ENCODE peak calls at places on chromosomes 7 and 10, in seven cellular contexts. L is IMR-90, F is cardiac muscle cell, M is OCI-LY7, Y is neuronal stem cell, T is stomach, E is H7. O is an unnamed sample. For H3K36me3, the result is how much of the 10 kb centered on the place peaks cover.

GRCh38 chr10:110723224-110723891 is 79.2 kb downstream of the RBM20 start:
- DNase-seq in L (no peak), F (no peak), M (peak), Y (no peak), T (no peak), E (no peak), O (no peak)

GRCh38 chr10:100828744-100829102 is 83.3 kb downstream of the PAX2 start:
- DNase-seq in L (no peak), F (no peak), M (peak), Y (no peak), T (no peak), E (peak), O (no peak)

GRCh38 chr10:24249829-24250415 is 41.0 kb downstream of the KIAA1217 start:
- DNase-seq in L (no peak), F (peak), M (no peak), Y (no peak), T (no peak), E (no peak), O (no peak)

GRCh38 chr7:85103352-85103751 is 83.5 kb downstream of the SEMA3D start:
- DNase-seq in L (no peak), F (peak), M (no peak), Y (no peak), T (no peak), E (no peak), O (peak)

GRCh38 chr7:54921116-54921515 is 97.7 kb upstream of the EGFR start:
- DNase-seq in L (no peak), F (no peak), M (no peak), Y (no peak), T (no peak), E (no peak), O (no peak)

GRCh38 chr10:94251568-94251967 is 111.2 kb downstream of the NOC3L start:
- DNase-seq in L (no peak), F (no peak), M (no peak), Y (no peak), T (no peak), E (no peak), O (no peak)

GRCh38 chr7:71237945-71238344 is 106.0 kb downstream of the GALNT17 start:
- DNase-seq in L (no peak), F (no peak), M (no peak), Y (peak), T (no peak), E (peak), O (peak)

GRCh38 chr10:123331438-123331837 is 177.2 kb downstream of the BUB3 start:
- DNase-seq in L (peak), F (peak), M (no peak), Y (no peak), T (no peak), E (no peak), O (no peak)

GRCh38 chr10:87761892-87762291 is 56.1 kb downstream of the ATAD1 start:
- DNase-seq in L (peak), F (peak), M (no peak), Y (no peak), T (no peak), E (no peak), O (peak)

GRCh38 chr10:89280501-89280900 is 21.3 kb upstream of the IFIT2 start:
- DNase-seq in L (no peak), F (no peak), M (no peak), Y (no peak), T (no peak), E (no peak), O (no peak)

GRCh38 chr7:92226981-92227380 is 18.7 kb downstream of the KRIT1 start:
- DNase-seq in L (peak), F (no peak), M (no peak), Y (no peak), T (no peak), E (no peak), O (peak)

GRCh38 chr7:92230547-92230946 is 15.2 kb downstream of the KRIT1 start:
- DNase-seq in L (no peak), F (no peak), M (no peak), Y (no peak), T (no peak), E (no peak), O (no peak)

GRCh38 chr7:92228742-92229141 is 17.0 kb downstream of the KRIT1 start:
- DNase-seq in L (no peak), F (no peak), M (no peak), Y (no peak), T (no peak), E (no peak), O (no peak)

DNA sequence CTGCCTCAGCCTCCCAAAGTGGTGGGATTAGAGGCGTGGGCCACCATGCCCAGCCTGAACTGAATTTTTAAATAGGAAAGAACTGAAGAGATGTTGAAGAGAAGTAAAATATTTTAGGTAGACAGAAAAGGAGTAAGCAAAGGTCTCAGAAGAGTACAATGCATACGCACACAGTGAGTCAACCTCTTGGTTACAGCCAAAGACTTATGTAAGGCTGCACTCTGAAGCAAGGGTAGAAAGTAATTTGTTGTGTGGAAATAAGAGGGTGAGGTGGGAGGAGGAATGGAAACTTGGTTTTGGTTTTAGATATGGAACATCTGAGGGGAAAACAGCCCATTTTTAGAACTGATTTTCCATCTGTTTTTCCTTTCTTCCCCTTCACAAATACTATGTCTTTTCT is 17.6 kb downstream of the KRIT1 start:
- DNase-seq in L (peak), F (no peak), M (no peak), Y (no peak), T (no peak), E (no peak), O (no peak)
- H3K36me3 ChIP-seq in L (under half), F (half or more), M (half or more), Y (under half), T (half or more), E (under half), O (under half)

GRCh38 chr10:14904316-14904732 is 25.7 kb downstream of the SUV39H2 start:
- DNase-seq in L (peak), F (peak), M (peak), Y (no peak), T (no peak), E (peak), O (no peak)
- H3K36me3 ChIP-seq in L (under half), F (under half), M (half or more), Y (under half), T (under half), E (under half), O (half or more)

DNA sequence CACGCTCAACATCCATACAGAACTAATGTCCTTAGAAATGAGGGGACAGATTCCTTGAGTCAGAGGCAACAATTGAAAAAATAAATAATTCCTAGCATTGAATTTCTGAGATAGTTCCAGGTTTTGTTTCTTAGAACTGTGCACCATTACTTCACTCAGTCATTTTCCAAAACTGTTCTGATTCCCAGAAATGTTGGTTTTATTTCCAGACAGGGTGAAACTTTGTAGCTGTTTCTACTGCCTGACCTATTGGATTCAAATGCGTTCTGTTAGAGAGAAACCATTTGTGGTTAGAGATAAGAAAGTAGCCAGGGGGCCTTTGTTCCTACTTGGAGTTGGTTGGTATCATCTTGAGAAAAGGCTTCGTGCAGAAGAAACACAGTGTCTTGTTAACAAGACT is 8.1 kb upstream of the DEPP1 start:
- DNase-seq in L (peak), F (peak), M (no peak), Y (no peak), T (no peak), E (no peak), O (no peak)
- H3K36me3 ChIP-seq in L (under half), F (under half), M (under half), Y (under half), T (under half), E (under half), O (under half)

GRCh38 chr7:95693551-95694333 is 78.6 kb upstream of the DYNC1I1 start:
- DNase-seq in L (peak), F (peak), M (no peak), Y (no peak), T (no peak), E (no peak), O (no peak)
- H3K36me3 ChIP-seq in L (under half), F (under half), M (under half), Y (under half), T (under half), E (under half), O (under half)

GRCh38 chr7:107555893-107556292 is 7.8 kb downstream of the COG5 start:
- DNase-seq in L (no peak), F (no peak), M (no peak), Y (no peak), T (no peak), E (no peak), O (no peak)

GRCh38 chr7:107551936-107552335 is 11.8 kb downstream of the COG5 start:
- DNase-seq in L (peak), F (no peak), M (no peak), Y (no peak), T (no peak), E (no peak), O (no peak)
- H3K36me3 ChIP-seq in L (under half), F (under half), M (half or more), Y (under half), T (half or more), E (under half), O (under half)

GRCh38 chr10:52256832-52257691 is 57.0 kb upstream of the DKK1 start:
- DNase-seq in L (peak), F (peak), M (no peak), Y (no peak), T (no peak), E (no peak), O (peak)
- H3K36me3 ChIP-seq in L (under half), F (under half), M (under half), Y (under half), T (under half), E (under half), O (under half)

GRCh38 chr10:95610727-95611126 is 45.8 kb downstream of the ALDH18A1 start:
- DNase-seq in L (no peak), F (no peak), M (no peak), Y (no peak), T (no peak), E (no peak), O (no peak)
- H3K36me3 ChIP-seq in L (half or more), F (half or more), M (half or more), Y (under half), T (half or more), E (half or more), O (half or more)

DNA sequence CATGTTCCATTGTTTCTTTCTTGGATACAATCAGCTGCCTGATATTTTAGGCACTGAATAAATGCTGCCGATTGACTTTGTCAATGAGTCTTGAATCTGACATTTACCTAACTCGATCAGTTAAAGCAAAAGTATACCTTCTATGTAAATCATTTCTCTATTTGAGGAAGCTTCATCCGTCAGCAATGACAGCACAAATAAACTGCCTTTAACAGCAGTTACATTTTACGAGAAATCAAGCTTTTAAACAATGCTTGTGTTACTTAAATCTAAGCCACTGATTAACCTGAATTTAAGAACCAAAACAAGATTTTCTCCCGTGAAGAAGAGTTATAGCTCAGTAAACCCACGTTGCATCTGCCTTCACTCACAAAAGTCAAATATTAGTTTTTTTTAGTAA is 71.3 kb downstream of the CUL1 start:
- DNase-seq in L (no peak), F (no peak), M (no peak), Y (no peak), T (no peak), E (no peak), O (no peak)
- H3K36me3 ChIP-seq in L (under half), F (half or more), M (half or more), Y (under half), T (half or more), E (under half), O (under half)

DNA sequence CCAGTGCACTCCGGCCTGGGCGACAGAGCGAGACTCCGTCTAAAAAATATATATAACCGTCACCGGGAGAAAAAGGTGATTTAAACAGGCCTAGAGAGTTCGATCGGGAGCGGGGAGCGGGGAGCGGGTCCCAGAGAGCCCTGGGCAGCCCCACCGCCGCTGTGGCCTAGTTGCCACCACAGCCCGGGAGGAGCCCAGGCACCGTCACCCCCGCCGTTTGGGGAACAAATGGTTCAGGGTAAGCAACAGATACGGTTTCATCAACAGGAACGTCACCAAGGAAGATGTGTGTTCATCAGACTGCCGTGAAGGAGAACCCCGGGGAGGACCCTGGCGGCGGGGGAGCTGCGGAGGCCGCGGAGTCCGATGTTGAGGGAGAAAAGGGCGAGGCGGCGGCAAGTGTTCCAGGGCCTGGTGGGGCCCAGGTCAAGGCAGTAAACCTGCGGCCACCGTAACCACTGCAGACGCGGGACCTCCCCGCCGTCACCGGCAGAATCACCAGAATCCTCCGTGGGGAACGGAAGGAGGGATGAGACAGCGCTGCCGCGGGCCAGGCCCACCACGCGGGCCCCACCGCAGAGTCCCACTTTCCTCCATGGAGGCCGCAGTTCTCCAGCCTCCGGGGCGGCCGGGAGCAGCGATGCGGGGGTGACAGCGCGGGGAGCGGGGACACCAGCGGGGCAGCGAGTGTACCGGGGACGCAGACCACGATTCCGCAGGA is 103.4 kb downstream of the GALNT11 start:
- DNase-seq in L (no peak), F (no peak), M (no peak), Y (no peak), T (no peak), E (peak), O (no peak)
- H3K36me3 ChIP-seq in L (half or more), F (under half), M (half or more), Y (under half), T (half or more), E (under half), O (under half)

DNA sequence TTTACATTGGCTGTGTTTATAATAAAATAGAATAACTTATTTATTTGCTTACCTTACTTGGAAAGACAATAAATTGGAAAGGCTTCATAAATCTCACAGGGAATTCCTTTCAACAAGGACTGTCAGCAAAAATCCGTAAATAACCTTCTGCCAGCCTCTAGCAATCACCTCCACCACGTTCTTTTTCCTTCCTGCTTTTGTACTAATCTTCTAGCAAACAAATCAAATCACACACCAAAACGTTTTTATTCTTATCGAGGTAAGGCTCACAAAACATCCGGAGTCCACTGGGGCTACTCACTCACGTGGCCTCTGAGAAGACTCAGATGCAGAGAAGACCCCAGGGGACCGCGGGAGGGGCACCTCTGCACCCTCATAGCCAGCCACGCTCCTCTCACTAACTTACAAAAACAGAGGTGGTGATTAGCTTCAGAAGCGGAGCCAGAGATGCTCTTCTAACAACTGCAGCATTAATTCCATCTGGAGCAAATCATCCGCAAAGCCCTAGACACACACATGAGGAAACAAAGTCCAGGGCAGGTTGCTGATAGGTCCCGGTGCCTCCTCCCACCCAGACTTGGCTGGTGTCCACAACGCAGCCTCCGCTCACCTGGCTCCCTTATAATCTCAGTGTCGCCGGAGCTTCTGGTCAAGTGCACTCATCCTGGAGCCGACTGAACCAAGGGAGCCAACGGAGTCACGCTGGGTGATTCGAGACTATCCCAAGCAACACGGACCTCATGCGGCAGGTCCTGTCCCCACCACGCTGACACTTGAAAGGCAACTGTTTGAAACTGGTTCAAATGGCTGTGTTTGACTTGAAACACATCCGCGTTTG is 22.5 kb downstream of the CTBP2 start:
- DNase-seq in L (no peak), F (no peak), M (no peak), Y (no peak), T (peak), E (no peak), O (no peak)
- H3K36me3 ChIP-seq in L (under half), F (under half), M (under half), Y (under half), T (under half), E (under half), O (under half)

O was measured in MG63.